ENCODE peak calls at places on chromosomes 2 and 18, in six cellular contexts. One of them, this sample, is unnamed.

GRCh38 chr2:240157147-240157470 is 16.7 kb upstream of the OTOS start:
- DNase-seq in T47D: no peak
- DNase-seq in SJSA1: no peak
- DNase-seq in WERI-Rb-1: no peak
- DNase-seq in left cardiac atrium: no peak
- DNase-seq in left kidney: no peak
- DNase-seq in this sample: no peak

GRCh38 chr18:61379827-61380226 is 46.6 kb downstream of the CDH20 start:
- DNase-seq in left kidney: no peak
- DNase-seq in T47D: no peak
- DNase-seq in left cardiac atrium: no peak
- DNase-seq in SJSA1: no peak
- DNase-seq in WERI-Rb-1: no peak
- DNase-seq in this sample: no peak

GRCh38 chr2:172834881-172835280 is 99.2 kb downstream of the RAPGEF4 start:
- DNase-seq in SJSA1: no peak
- DNase-seq in left cardiac atrium: no peak
- DNase-seq in left kidney: peak; percentile 80
- DNase-seq in T47D: no peak
- DNase-seq in WERI-Rb-1: no peak
- DNase-seq in this sample: peak; percentile 94

GRCh38 chr2:100427627-100428258 is 10.3 kb upstream of the CHST10 start:
- DNase-seq in left kidney: peak; percentile 63
- DNase-seq in left cardiac atrium: peak; percentile 63
- DNase-seq in WERI-Rb-1: peak; percentile 78
- DNase-seq in SJSA1: no peak
- DNase-seq in T47D: peak; percentile 85
- DNase-seq in this sample: peak; percentile 91

GRCh38 chr2:43135583-43135982 is 90.8 kb downstream of the ZFP36L2 start:
- DNase-seq in WERI-Rb-1: no peak
- DNase-seq in left kidney: no peak
- DNase-seq in left cardiac atrium: peak; percentile 29
- DNase-seq in T47D: no peak
- DNase-seq in SJSA1: no peak
- DNase-seq in this sample: no peak

GRCh38 chr18:36389027-36389426 is 91.5 kb downstream of the FHOD3 start:
- DNase-seq in WERI-Rb-1: no peak
- DNase-seq in left kidney: no peak
- DNase-seq in SJSA1: no peak
- DNase-seq in left cardiac atrium: no peak
- DNase-seq in T47D: no peak
- DNase-seq in this sample: no peak

GRCh38 chr18:3129053-3129864 is 90.5 kb downstream of the MYOM1 start:
- DNase-seq in SJSA1: peak; percentile 79
- DNase-seq in left cardiac atrium: peak; percentile 88
- DNase-seq in left kidney: peak; percentile 97
- DNase-seq in WERI-Rb-1: peak; percentile 64
- DNase-seq in T47D: peak; percentile 69
- DNase-seq in this sample: peak; percentile 99

GRCh38 chr2:226875438-226876225 is 39.8 kb downstream of the RHBDD1 start:
- DNase-seq in WERI-Rb-1: no peak
- DNase-seq in left cardiac atrium: no peak
- DNase-seq in left kidney: no peak
- DNase-seq in T47D: no peak
- DNase-seq in SJSA1: no peak
- DNase-seq in this sample: no peak